ENCODE peak calls at places on chromosomes 6 and 20, in eight cellular contexts. H, F, Z, V, C, M, R and J are unnamed samples.

GRCh38 chr6:143160008-143160407 is 99.3 kb downstream of the AIG1 start:
- DNase-seq in H (no peak), F (no peak), Z (no peak), V (no peak), C (no peak), M (peak; percentile 30), R (peak; percentile 17), J (no peak)

GRCh38 chr6:113995632-113996031 is 24.7 kb upstream of the HDAC2 start:
- DNase-seq in H (peak; percentile 91), F (peak; percentile 96), Z (peak; percentile 48), V (peak; percentile 68), C (no peak), M (peak; percentile 95), R (peak; percentile 96), J (peak; percentile 61)

GRCh38 chr6:161635975-161636374 is 362.1 kb upstream of the AGPAT4 start:
- DNase-seq in H (no peak), F (no peak), Z (no peak), V (no peak), C (no peak), M (no peak), R (no peak), J (no peak)

GRCh38 chr6:113776998-113777397 is 80.1 kb upstream of the MARCKS start:
- DNase-seq in H (peak; percentile 46), F (peak; percentile 21), Z (no peak), V (no peak), C (no peak), M (peak; percentile 97), R (no peak), J (no peak)

GRCh38 chr6:138844203-138844602 is 48.3 kb downstream of the ECT2L start:
- DNase-seq in H (peak; percentile 97), F (peak; percentile 9), Z (peak; percentile 61), V (no peak), C (no peak), M (no peak), R (peak; percentile 63), J (peak; percentile 21)

GRCh38 chr6:159038914-159039884 is 5.6 kb downstream of the TAGAP start:
- DNase-seq in H (peak; percentile 8), F (no peak), Z (no peak), V (no peak), C (peak; percentile 55), M (no peak), R (peak; percentile 84), J (no peak)

GRCh38 chr6:97394160-97394748 is 111.2 kb upstream of the MMS22L start:
- DNase-seq in H (peak; percentile 68), F (peak; percentile 52), Z (peak; percentile 6), V (no peak), C (peak; percentile 72), M (peak; percentile 68), R (peak; percentile 69), J (no peak)

GRCh38 chr6:6604015-6604414 is 15.5 kb downstream of the LY86 start:
- DNase-seq in H (no peak), F (no peak), Z (no peak), V (no peak), C (no peak), M (no peak), R (no peak), J (no peak)

GRCh38 chr6:122622404-122622938 is 12.3 kb downstream of the PKIB start:
- DNase-seq in H (no peak), F (no peak), Z (peak; percentile 7), V (no peak), C (no peak), M (no peak), R (no peak), J (peak; percentile 9)

GRCh38 chr6:155880905-155881304 is 425.3 kb upstream of the NOX3 start:
- DNase-seq in H (peak; percentile 9), F (peak; percentile 19), Z (no peak), V (no peak), C (no peak), M (no peak), R (peak; percentile 54), J (no peak)

GRCh38 chr20:20331796-20332195 is 36.1 kb upstream of the INSM1 start:
- DNase-seq in H (no peak), F (no peak), Z (no peak), V (no peak), C (no peak), M (no peak), R (no peak), J (no peak)

GRCh38 chr6:150033197-150033771 is 8.0 kb upstream of the RAET1L start:
- DNase-seq in H (no peak), F (no peak), Z (no peak), V (no peak), C (no peak), M (no peak), R (peak; percentile 19), J (no peak)

GRCh38 chr6:150029276-150029675 is 3.9 kb upstream of the RAET1L start:
- DNase-seq in H (no peak), F (no peak), Z (no peak), V (no peak), C (no peak), M (no peak), R (no peak), J (no peak)

GRCh38 chr6:150030611-150031010 is 5.3 kb upstream of the RAET1L start:
- DNase-seq in H (no peak), F (no peak), Z (no peak), V (no peak), C (no peak), M (no peak), R (no peak), J (no peak)

GRCh38 chr6:150029749-150030148 is 4.4 kb upstream of the RAET1L start:
- DNase-seq in H (no peak), F (no peak), Z (no peak), V (no peak), C (no peak), M (no peak), R (no peak), J (no peak)

GRCh38 chr6:150032598-150032997 is 7.3 kb upstream of the RAET1L start:
- DNase-seq in H (no peak), F (no peak), Z (no peak), V (no peak), C (no peak), M (no peak), R (no peak), J (no peak)
- H3K27me3 ChIP-seq in H (peaks cover 100% of the 10 kb centered on the region), F (peaks cover 38% of the 10 kb centered on the region), Z (no peaks in the 10 kb centered on the region), V (peaks cover 32% of the 10 kb centered on the region), C (peaks cover 13% of the 10 kb centered on the region), M (peaks cover 24% of the 10 kb centered on the region), R (peaks cover 41% of the 10 kb centered on the region), J (peaks cover 27% of the 10 kb centered on the region)

DNA sequence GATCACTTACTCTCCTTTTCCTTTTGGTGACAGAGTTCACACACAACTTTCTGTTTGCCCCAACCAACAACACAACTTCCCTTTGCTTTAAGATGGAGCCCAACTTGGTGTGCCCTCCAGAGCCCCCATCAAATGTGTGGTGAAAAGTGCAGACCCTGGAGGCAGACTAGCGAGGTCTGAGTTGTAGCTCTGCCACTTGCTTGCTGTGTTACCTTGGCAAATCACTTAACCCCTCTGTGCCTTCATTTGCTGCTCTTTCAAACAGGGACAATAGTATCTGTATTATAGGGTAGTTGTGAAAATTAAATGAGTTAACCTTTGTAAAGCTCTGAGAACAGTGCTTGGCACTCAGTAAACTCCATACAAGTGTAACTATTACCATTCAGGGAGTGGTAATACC is 34.3 kb upstream of the CCN6 start:
- DNase-seq in H (no peak), F (no peak), Z (no peak), V (no peak), C (no peak), M (no peak), R (no peak), J (no peak)
- H3K27ac ChIP-seq in H (no peak overlapping the region), F (no peak overlapping the region), Z (peak overlapping the region; percentile 92), V (peak overlapping the region; percentile 58), C (peak overlapping the region; percentile 8), M (no peak overlapping the region), R (no peak overlapping the region), J (no peak overlapping the region)

DNA sequence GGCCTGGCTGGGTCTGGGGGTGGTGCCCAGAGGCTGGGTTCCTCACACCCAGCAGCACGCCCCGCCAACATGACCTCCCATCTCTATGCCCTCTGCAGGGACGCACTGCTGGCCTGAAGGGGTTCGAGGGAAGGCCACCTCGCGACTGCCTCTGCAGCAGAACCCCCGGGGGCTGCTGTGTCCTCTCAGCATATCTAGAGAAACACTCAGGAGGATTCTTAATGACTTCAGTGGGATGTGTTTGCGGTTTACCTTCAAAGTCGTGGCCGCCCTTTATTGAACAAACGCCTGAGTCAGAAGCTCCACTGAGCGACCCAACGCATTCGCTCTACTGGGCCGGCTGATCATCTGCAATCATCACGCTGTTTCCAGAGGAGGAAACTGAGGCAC is 54.8 kb upstream of the GATA5 start:
- DNase-seq in H (no peak), F (no peak), Z (no peak), V (no peak), C (no peak), M (no peak), R (no peak), J (no peak)
- H3K27me3 ChIP-seq in H (no peaks in the 10 kb centered on the region), F (peaks cover 4% of the 10 kb centered on the region), Z (no peaks in the 10 kb centered on the region), V (peaks cover 81% of the 10 kb centered on the region), C (no peaks in the 10 kb centered on the region), M (no peaks in the 10 kb centered on the region), R (peaks cover 35% of the 10 kb centered on the region), J (no peaks in the 10 kb centered on the region)

GRCh38 chr6:398558-399078 is 7.1 kb downstream of the IRF4 start:
- DNase-seq in H (no peak), F (no peak), Z (no peak), V (no peak), C (no peak), M (no peak), R (no peak), J (no peak)
- H3K27ac ChIP-seq in H (no peak overlapping the region), F (no peak overlapping the region), Z (no peak overlapping the region), V (no peak overlapping the region), C (no peak overlapping the region), M (no peak overlapping the region), R (no peak overlapping the region), J (no peak overlapping the region)

GRCh38 chr20:64045346-64046011 is 4.0 kb downstream of the SOX18 start:
- DNase-seq in H (no peak), F (no peak), Z (peak; percentile 55), V (no peak), C (no peak), M (no peak), R (no peak), J (no peak)

GRCh38 chr20:64049060-64049886 is at the start of gene SOX18:
- DNase-seq in H (peak; percentile 56), F (no peak), Z (peak; percentile 65), V (no peak), C (no peak), M (peak; percentile 69), R (peak; percentile 66), J (no peak)

GRCh38 chr20:64047968-64048401 is 1.5 kb downstream of the SOX18 start:
- DNase-seq in H (no peak), F (no peak), Z (no peak), V (no peak), C (no peak), M (no peak), R (no peak), J (no peak)

GRCh38 chr20:64048402-64049044 is 916 bp downstream of the SOX18 start:
- DNase-seq in H (peak; percentile 21), F (no peak), Z (no peak), V (no peak), C (no peak), M (no peak), R (no peak), J (no peak)

DNA sequence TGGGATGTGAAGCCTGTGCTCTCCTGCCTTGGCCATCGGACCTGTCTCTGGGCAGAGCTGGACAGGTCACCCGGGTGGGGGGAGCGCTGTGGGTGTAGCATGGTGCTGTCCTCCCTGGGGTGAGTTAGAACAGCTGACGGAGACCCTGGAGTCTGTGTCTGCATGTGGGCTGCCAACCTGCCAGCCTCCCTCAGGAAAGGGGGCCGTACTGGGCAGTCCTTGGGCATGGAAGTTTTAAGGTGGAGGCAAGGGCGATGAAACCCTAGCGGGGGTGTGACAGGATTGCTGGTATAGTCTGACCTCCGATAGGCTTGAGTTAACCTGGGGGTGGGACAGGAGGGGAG is 2.4 kb downstream of the SOX18 start:
- DNase-seq in H (no peak), F (no peak), Z (no peak), V (no peak), C (no peak), M (no peak), R (no peak), J (no peak)
- H3K27me3 ChIP-seq in H (peaks cover 92% of the 10 kb centered on the region), F (peaks cover 25% of the 10 kb centered on the region), Z (no peaks in the 10 kb centered on the region), V (peaks cover 94% of the 10 kb centered on the region), C (peaks cover 36% of the 10 kb centered on the region), M (peaks cover 12% of the 10 kb centered on the region), R (peaks cover 3% of the 10 kb centered on the region), J (peaks cover 35% of the 10 kb centered on the region)